ENCODE peak calls at places on chromosomes 6 and 20, in seven cellular contexts. V is fibroblast of the aortic adventitia, J is Peyer's patch, S is GM12865, N is foreskin fibroblast, K is endothelial cell, H is IMR-90. C is an unnamed sample.

GRCh38 chr20:33655164-33655563 is 7.0 kb upstream of the C20orf144 start:
- DNase-seq in J (no peak), H (no peak), S (no peak), V (no peak), N (no peak), K (no peak), C (no peak)

GRCh38 chr6:44494011-44494501 is 106.5 kb downstream of the CDC5L start:
- DNase-seq in S (no peak), V (peak; percentile 87), J (no peak), H (peak; percentile 76), K (no peak), N (peak; percentile 80), C (no peak)

GRCh38 chr6:118042855-118043254 is 135.8 kb downstream of the SLC35F1 start:
- DNase-seq in V (no peak), J (no peak), K (no peak), S (peak; percentile 10), N (no peak), H (no peak), C (no peak)

GRCh38 chr6:162999575-163000285 is 272.0 kb downstream of the PACRG start:
- DNase-seq in S (no peak), J (no peak), N (peak; percentile 87), H (peak; percentile 4), K (no peak), V (peak; percentile 59), C (no peak)

GRCh38 chr6:114087496-114087895 is 116.5 kb upstream of the HDAC2 start:
- DNase-seq in V (no peak), H (peak; percentile 9), J (no peak), S (no peak), N (peak; percentile 62), K (no peak), C (no peak)

GRCh38 chr20:37714973-37715657 is 21.3 kb downstream of the CTNNBL1 start:
- DNase-seq in K (no peak), H (peak; percentile 64), S (no peak), N (peak; percentile 34), V (no peak), J (no peak), C (no peak)

GRCh38 chr20:59027746-59028320 is 4.3 kb downstream of the ATP5F1E start:
- DNase-seq in N (peak; percentile 60), S (no peak), V (peak; percentile 50), K (no peak), J (no peak), H (peak; percentile 78), C (no peak)

GRCh38 chr6:144898052-144898689 is 613.0 kb downstream of the UTRN start:
- DNase-seq in K (no peak), S (no peak), N (peak; percentile 73), H (peak; percentile 54), J (no peak), V (peak; percentile 36), C (no peak)

GRCh38 chr20:37284691-37285124 is 4.7 kb upstream of the MANBAL start:
- DNase-seq in S (no peak), K (no peak), V (no peak), J (no peak), H (no peak), N (no peak), C (no peak)

GRCh38 chr6:143544019-143544681 is 32.6 kb upstream of the FUCA2 start:
- DNase-seq in N (no peak), K (no peak), H (no peak), J (no peak), S (no peak), V (no peak), C (no peak)

GRCh38 chr6:159961523-159961922 is 7.4 kb upstream of the IGF2R start:
- DNase-seq in V (peak; percentile 49), N (peak; percentile 87), J (no peak), H (peak; percentile 31), K (no peak), S (peak; percentile 28), C (no peak)

GRCh38 chr6:133591330-133591729 is 297.6 kb upstream of the TCF21 start:
- DNase-seq in J (no peak), V (peak; percentile 9), N (peak; percentile 44), K (no peak), S (no peak), H (peak; percentile 57), C (no peak)

GRCh38 chr6:144220031-144220790 is 64.9 kb upstream of the UTRN start:
- DNase-seq in K (no peak), N (no peak), V (no peak), J (no peak), S (no peak), H (no peak), C (no peak)

DNA sequence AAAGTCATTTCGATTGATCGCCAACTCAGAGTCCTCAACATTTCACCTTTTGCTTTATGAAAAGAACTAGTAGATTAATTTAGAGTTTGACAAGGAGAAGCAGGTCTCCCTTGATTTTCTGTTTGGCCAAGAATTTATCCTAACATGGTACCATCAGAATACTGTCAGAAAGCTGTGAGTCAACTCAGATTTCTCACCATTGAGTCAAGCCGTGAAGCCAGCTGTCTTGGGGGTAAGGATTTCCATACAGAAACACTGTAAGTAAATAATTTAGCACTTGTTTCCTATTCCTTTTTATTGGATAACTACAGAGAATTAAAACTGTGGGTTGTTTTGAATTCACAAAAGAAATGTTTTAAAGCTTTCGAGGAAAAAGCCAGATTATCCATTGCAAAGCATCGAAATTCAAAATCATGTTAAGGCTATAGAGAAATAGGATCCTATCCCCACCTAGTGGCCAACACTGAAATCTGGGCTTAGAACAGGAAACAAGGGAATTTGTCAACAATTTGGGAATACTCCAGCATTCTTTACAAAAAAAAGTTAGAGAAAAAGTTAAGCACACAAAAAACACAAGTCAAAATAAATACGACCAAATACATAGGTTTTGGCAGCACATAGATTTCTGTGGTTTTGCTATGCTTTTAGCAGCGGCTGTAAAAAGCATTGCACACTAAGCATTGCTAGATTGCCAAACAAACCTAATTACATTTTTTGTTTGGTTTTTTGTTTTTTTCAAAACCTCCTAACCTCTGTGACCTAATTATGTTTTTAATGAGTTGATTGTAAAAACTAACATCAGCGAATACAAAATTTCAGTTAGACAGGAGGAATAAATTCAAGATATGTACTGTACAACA is 44.2 kb downstream of the COL11A2 start:
- DNase-seq in J (peak; percentile 29), V (peak; percentile 81), S (peak; percentile 35), N (peak; percentile 77), K (no peak), H (peak; percentile 58), C (no peak)
- TF ChIP-seq CTCF in J (peak; percentile 71), V (peak; percentile 80), S (peak; percentile 68), N (peak; percentile 76), K (peak; percentile 76), H (peak; percentile 79), C (peak; percentile 82)

GRCh38 chr20:46305331-46305972 is 2.8 kb downstream of the CDH22 start:
- DNase-seq in K (no peak), V (no peak), S (no peak), H (no peak), N (no peak), J (no peak), C (no peak)
- TF ChIP-seq CTCF in K (no peak), V (no peak), S (no peak), H (no peak), N (no peak), J (no peak), C (no peak)

DNA sequence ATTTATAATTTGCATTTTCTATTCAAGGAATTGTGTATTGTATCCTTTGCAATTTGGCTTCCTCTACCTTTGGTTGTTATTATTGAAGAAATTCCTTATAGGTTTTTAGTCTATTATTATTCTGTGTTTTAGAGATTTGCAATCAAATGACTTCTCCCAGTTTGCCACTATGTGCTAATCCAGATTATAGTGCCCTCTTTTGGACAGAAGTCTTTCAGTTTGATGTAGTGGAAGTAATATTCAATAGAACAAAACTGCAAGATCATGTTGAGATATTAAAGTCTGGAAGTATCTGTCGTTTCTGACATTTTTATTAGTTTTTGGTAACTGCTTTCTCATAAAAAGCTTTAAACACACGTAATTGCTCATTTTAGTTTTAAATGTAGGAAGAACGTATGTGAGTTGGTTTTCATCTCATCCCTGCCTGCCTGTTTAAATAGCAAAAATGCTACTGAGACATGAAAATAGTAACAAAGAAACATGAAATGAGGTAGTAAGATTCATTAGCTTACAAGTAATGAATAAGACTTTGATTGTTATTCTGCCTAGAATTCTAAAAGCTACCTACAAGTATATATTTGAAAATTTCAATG is 72.8 kb downstream of the RTN4IP1 start:
- DNase-seq in H (peak; percentile 47), V (peak; percentile 72), J (no peak), K (no peak), N (peak; percentile 70), S (no peak), C (no peak)
- TF ChIP-seq CTCF in H (peak; percentile 54), V (peak; percentile 54), J (peak; percentile 50), K (no peak), N (peak; percentile 35), S (no peak), C (peak; percentile 65)

GRCh38 chr6:165249808-165250207 is 59.6 kb downstream of the C6orf118 start:
- DNase-seq in H (no peak), N (no peak), J (no peak), K (no peak), S (no peak), V (no peak), C (no peak)

GRCh38 chr6:165244524-165245247 is 64.7 kb downstream of the C6orf118 start:
- DNase-seq in H (no peak), N (no peak), S (no peak), J (no peak), K (no peak), V (no peak), C (no peak)

GRCh38 chr6:165245716-165246115 is 63.7 kb downstream of the C6orf118 start:
- DNase-seq in V (peak; percentile 8), S (no peak), N (no peak), J (no peak), K (no peak), H (no peak), C (no peak)

GRCh38 chr6:165243801-165244200 is 65.6 kb downstream of the C6orf118 start:
- DNase-seq in K (no peak), N (no peak), V (no peak), H (no peak), S (no peak), J (no peak), C (no peak)

DNA sequence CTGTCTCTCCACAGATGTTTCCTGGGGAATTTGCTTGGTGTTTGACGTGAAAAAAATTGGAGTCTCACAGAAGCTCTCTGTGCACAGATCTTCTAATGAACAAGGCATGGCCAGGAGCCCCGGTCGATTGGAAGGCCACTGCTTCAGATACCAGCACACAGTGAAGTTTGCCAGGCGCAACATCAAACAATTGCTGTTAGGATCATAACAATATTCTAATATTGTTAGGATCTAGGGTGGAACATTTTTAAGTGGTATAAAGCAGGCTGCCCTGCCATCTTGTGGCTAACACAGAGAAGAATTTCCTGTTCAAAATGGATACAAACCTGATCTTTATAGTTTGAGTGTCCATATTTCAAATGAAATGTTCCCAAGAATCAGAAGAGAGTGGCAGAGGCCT is 64.1 kb downstream of the C6orf118 start:
- DNase-seq in N (no peak), V (peak; percentile 58), J (no peak), K (no peak), H (peak; percentile 2), S (no peak), C (no peak)
- TF ChIP-seq CTCF in N (peak; percentile 17), V (peak; percentile 48), J (no peak), K (no peak), H (peak; percentile 16), S (no peak), C (peak; percentile 44)

GRCh38 chr6:157756708-157757429 is 66.2 kb upstream of the SNX9 start:
- DNase-seq in J (peak; percentile 90), K (peak; percentile 88), V (peak; percentile 93), H (peak; percentile 73), S (peak; percentile 79), N (peak; percentile 91), C (peak; percentile 96)
- TF ChIP-seq CTCF in J (peak; percentile 91), K (peak; percentile 86), V (peak; percentile 76), H (peak; percentile 92), S (peak; percentile 74), N (peak; percentile 62), C (peak; percentile 90)